ENCODE peak calls at places on chromosome 3, in five cellular contexts. E is esophagus muscularis mucosa, V is neural progenitor cell, I is A549, F is Karpas-422. O is an unnamed sample.

GRCh38 chr3:72191211-72191960 is 406.4 kb upstream of the PROK2 start:
- DNase-seq in F (no peak), V (no peak), I (no peak), E (no peak), O (no peak)

GRCh38 chr3:37086918-37087317 is 87.5 kb downstream of the LRRFIP2 start:
- DNase-seq in I (no peak), V (no peak), E (no peak), F (no peak), O (no peak)

GRCh38 chr3:139106013-139106932 is 61.6 kb upstream of the PRR23C start:
- DNase-seq in E (peak; percentile 87), F (no peak), V (no peak), I (no peak), O (no peak)

GRCh38 chr3:98901032-98901464 is 447 bp downstream of the DCBLD2 start:
- DNase-seq in I (peak; percentile 69), F (no peak), E (no peak), V (peak; percentile 80), O (peak; percentile 89)

GRCh38 chr3:189664311-189664710 is 33.1 kb downstream of the TP63 start:
- DNase-seq in I (peak; percentile 80), V (no peak), F (no peak), E (no peak), O (no peak)

GRCh38 chr3:115792206-115792955 is 169.1 kb downstream of the GAP43 start:
- DNase-seq in F (no peak), I (peak; percentile 72), V (no peak), E (no peak), O (no peak)

GRCh38 chr3:94028093-94028837 is at the start of gene STX19:
- DNase-seq in E (no peak), F (no peak), V (no peak), I (no peak), O (no peak)

GRCh38 chr3:51967384-51968174 is at the start of gene PCBP4:
- DNase-seq in I (no peak), V (peak; percentile 93), E (no peak), F (peak; percentile 79), O (peak; percentile 90)

GRCh38 chr3:45084820-45085816 is 59.0 kb downstream of the CLEC3B start:
- DNase-seq in V (no peak), E (no peak), I (no peak), F (no peak), O (no peak)

GRCh38 chr3:53192608-53193007 is 31.6 kb downstream of the PRKCD start:
- DNase-seq in I (no peak), V (no peak), E (no peak), F (no peak), O (no peak)

GRCh38 chr3:52845157-52845556 is 10.3 kb upstream of the MUSTN1 start:
- DNase-seq in E (no peak), I (no peak), F (no peak), V (no peak), O (no peak)

GRCh38 chr3:65402597-65402996 is 636.1 kb downstream of the MAGI1 start:
- DNase-seq in V (no peak), I (peak; percentile 36), F (no peak), E (no peak), O (peak; percentile 59)

GRCh38 chr3:66303556-66303955 is 82.8 kb downstream of the SLC25A26 start:
- DNase-seq in F (no peak), V (no peak), E (no peak), I (no peak), O (no peak)

GRCh38 chr3:32862247-32863013 is 44.6 kb downstream of the TRIM71 start:
- DNase-seq in E (no peak), I (no peak), F (no peak), V (no peak), O (no peak)

GRCh38 chr3:59660852-59661624 is 611.2 kb upstream of the CFAP20DC start:
- DNase-seq in I (peak; percentile 19), E (peak; percentile 74), V (no peak), F (no peak), O (no peak)

GRCh38 chr3:107216711-107217110 is 160.5 kb upstream of the CCDC54 start:
- DNase-seq in V (no peak), E (no peak), I (no peak), F (no peak), O (no peak)

GRCh38 chr3:9032236-9032777 is 69.0 kb upstream of the RAD18 start:
- DNase-seq in F (no peak), V (no peak), E (no peak), I (no peak), O (peak; percentile 83)

GRCh38 chr3:108518895-108519294 is 8.5 kb upstream of the MYH15 start:
- DNase-seq in I (no peak), E (no peak), F (no peak), V (no peak), O (no peak)

GRCh38 chr3:139548801-139549200 is 9.3 kb upstream of the RBP1 start:
- DNase-seq in V (no peak), E (no peak), I (no peak), F (no peak), O (no peak)

GRCh38 chr3:187085933-187086332 is 53.4 kb downstream of the RPL39L start:
- DNase-seq in I (no peak), F (peak; percentile 51), E (no peak), V (no peak), O (no peak)

GRCh38 chr3:123094914-123095313 is 28.1 kb downstream of the PDIA5 start:
- DNase-seq in I (no peak), E (no peak), V (no peak), F (no peak), O (no peak)

GRCh38 chr3:123096126-123096525 is 29.3 kb downstream of the PDIA5 start:
- DNase-seq in V (no peak), E (no peak), I (no peak), F (no peak), O (no peak)

GRCh38 chr3:123098411-123099330 is 31.8 kb downstream of the PDIA5 start:
- DNase-seq in I (no peak), E (no peak), V (no peak), F (no peak), O (peak; percentile 66)

GRCh38 chr3:123094492-123094891 is 27.7 kb downstream of the PDIA5 start:
- DNase-seq in E (no peak), I (no peak), V (no peak), F (no peak), O (peak; percentile 36)

DNA sequence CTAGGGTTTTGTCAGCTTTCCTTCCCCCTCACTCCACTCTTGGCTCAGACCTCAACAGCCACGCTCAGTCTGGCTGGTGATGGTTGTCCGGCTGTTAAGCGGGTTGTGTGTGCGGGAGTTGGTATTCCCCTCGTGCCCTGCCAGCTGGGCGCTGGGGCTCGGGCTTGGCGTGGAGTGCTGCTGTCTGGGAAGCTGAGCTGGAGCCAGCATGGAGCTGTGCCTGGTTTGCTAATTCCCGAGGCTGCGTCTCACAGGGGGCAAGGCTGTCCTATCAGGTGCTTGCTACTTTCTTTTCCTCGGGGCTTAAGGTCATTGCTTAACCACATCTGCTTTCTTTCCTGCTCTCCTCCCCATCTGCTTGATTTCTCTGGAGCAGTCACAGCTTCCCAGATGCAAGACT is 29.9 kb downstream of the PDIA5 start:
- DNase-seq in I (no peak), E (no peak), V (no peak), F (no peak), O (no peak)
- H3K27ac ChIP-seq in I (no peak overlapping the region), E (peak overlapping the region; percentile 67), V (no peak overlapping the region), F (no peak overlapping the region), O (peak overlapping the region; percentile 27)

DNA sequence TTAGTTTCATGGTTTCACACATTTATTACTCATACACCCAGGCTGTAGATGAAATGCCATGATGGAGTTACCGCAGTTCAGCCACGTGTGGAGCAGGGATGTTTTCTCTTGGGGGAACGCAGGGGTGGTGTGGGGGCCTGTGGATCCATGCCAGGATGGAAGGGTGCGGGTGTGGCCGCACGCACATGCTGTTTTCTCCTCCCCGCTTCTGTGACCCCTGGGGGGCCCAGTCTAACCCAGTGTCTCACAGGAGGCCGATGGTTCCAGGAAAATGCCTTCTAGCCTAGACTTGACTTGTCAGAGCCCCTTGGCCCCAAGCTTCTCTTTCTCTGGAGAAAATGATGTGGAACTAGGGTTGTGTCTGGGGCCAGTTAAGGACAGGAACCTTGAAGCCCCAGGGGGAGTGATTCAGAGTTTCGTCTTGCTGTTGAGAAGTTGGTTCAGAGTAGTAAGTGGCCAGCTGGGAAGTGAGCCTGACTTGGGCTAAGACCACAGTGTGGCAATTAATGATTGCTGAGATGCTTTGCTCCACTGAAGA is 240.4 kb upstream of the BHLHE40 start:
- DNase-seq in I (no peak), E (no peak), F (no peak), V (no peak), O (no peak)
- H3K4me1 ChIP-seq in I (peaks cover 56% of the 10 kb centered on the region), E (peaks cover 58% of the 10 kb centered on the region), F (no peaks in the 10 kb centered on the region), V (no peaks in the 10 kb centered on the region), O (no peaks in the 10 kb centered on the region)

GRCh38 chr3:58580826-58581327 is 3.7 kb upstream of the FAM107A start:
- DNase-seq in F (no peak), I (no peak), V (no peak), E (no peak), O (peak; percentile 78)
- H3K27ac ChIP-seq in F (no peak overlapping the region), I (no peak overlapping the region), V (peak overlapping the region; percentile 94), E (no peak overlapping the region), O (peak overlapping the region; percentile 90)

GRCh38 chr3:177106184-177106583 is 91.1 kb downstream of the TBL1XR1 start:
- DNase-seq in I (no peak), V (no peak), E (no peak), F (peak; percentile 86), O (no peak)

GRCh38 chr3:177108648-177109047 is 88.6 kb downstream of the TBL1XR1 start:
- DNase-seq in V (no peak), F (no peak), E (no peak), I (no peak), O (no peak)

GRCh38 chr3:177109688-177110087 is 87.6 kb downstream of the TBL1XR1 start:
- DNase-seq in E (no peak), I (peak; percentile 4), V (no peak), F (peak; percentile 76), O (no peak)

GRCh38 chr3:177106594-177106993 is 90.7 kb downstream of the TBL1XR1 start:
- DNase-seq in F (no peak), I (no peak), V (no peak), E (no peak), O (no peak)

DNA sequence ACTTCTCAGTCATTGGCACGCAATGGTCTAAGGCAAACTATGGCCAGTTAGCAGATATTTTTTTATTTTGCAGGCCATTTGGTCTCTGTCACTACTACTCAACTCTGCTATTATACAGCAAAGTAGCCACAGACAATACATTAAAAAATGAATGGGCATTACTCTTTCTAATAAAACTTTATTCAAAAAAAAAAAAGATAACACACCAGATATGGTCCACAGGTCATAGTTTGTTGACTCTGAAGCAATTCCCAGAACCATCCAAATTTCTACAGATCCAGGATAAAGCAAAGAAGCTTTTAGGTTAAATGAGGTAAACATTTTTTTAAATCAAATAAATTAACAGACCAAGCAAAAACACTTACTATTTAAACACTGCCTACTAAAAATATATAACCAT is 89.4 kb downstream of the TBL1XR1 start:
- DNase-seq in I (no peak), F (no peak), V (no peak), E (no peak), O (no peak)
- H3K4me1 ChIP-seq in I (peaks cover 71% of the 10 kb centered on the region), F (peaks cover 73% of the 10 kb centered on the region), V (peaks cover 74% of the 10 kb centered on the region), E (peaks cover 51% of the 10 kb centered on the region), O (peaks cover 28% of the 10 kb centered on the region)

O was measured in endodermal cell.